ENCODE peak calls at places on chromosomes 16 and 17, in seven cellular contexts. V is left cardiac atrium; I is cardiac muscle cell; A is EH; C is T-helper 1 cell; W is activated CD4-positive, alpha-beta T cell treated with anti-CD3 and anti-CD28 coated beads, Interleukin-2, amount 10 ng/mL, durations not matched to agents 7 days and 5 days; T is nucleus accumbens. O is an unnamed sample.

GRCh38 chr16:72997141-72997542 is 50.8 kb downstream of the ZFHX3 start:
- DNase-seq in A (peak; percentile 19), V (no peak), I (peak; percentile 81), W (no peak), T (no peak), C (no peak), O (peak; percentile 76)

GRCh38 chr17:78396436-78397335 is 18.2 kb downstream of the PGS1 start:
- DNase-seq in I (no peak), A (no peak), T (no peak), W (no peak), C (no peak), V (peak; percentile 59), O (no peak)

GRCh38 chr16:7227193-7227825 is 105.3 kb upstream of the RBFOX1 start:
- DNase-seq in C (no peak), W (no peak), T (no peak), I (no peak), V (no peak), A (no peak), O (no peak)

GRCh38 chr17:7857724-7858486 is at the start of gene CYB5D1:
- DNase-seq in I (peak; percentile 95), V (peak; percentile 92), T (peak; percentile 88), C (peak; percentile 67), A (peak; percentile 94), W (peak; percentile 94), O (peak; percentile 77)

GRCh38 chr17:82780195-82780594 is 28.3 kb downstream of the TBCD start:
- DNase-seq in C (no peak), T (no peak), I (no peak), V (no peak), W (no peak), A (no peak), O (no peak)

GRCh38 chr17:79251824-79252223 is 177.2 kb downstream of the ENGASE start:
- DNase-seq in V (no peak), C (no peak), T (no peak), W (no peak), A (no peak), I (no peak), O (no peak)

GRCh38 chr16:88570691-88571092 is 489 bp downstream of the ZC3H18 start:
- DNase-seq in C (no peak), T (no peak), W (peak; percentile 57), I (peak; percentile 3), V (no peak), A (peak; percentile 26), O (peak; percentile 15)

GRCh38 chr17:75011788-75012319 is 616 bp upstream of the MRPL58 start:
- DNase-seq in C (no peak), V (peak; percentile 61), T (peak; percentile 51), A (peak; percentile 79), W (no peak), I (peak; percentile 88), O (no peak)

GRCh38 chr17:31582151-31582907 is 190.9 kb downstream of the RAB11FIP4 start:
- DNase-seq in A (peak; percentile 52), C (no peak), W (no peak), I (peak; percentile 77), T (peak; percentile 9), V (peak; percentile 77), O (peak; percentile 34)

GRCh38 chr16:57042157-57043111 is 49.9 kb upstream of the CPNE2 start:
- DNase-seq in V (no peak), A (no peak), T (no peak), I (no peak), W (peak; percentile 68), C (peak; percentile 32), O (peak; percentile 15)

GRCh38 chr17:59361916-59362810 is 30.7 kb downstream of the YPEL2 start:
- DNase-seq in T (no peak), I (peak; percentile 70), W (peak; percentile 68), V (no peak), C (no peak), A (peak; percentile 97), O (peak; percentile 43)

GRCh38 chr17:7215136-7215638 is 4.4 kb downstream of the DLG4 start:
- DNase-seq in C (no peak), W (no peak), A (no peak), T (no peak), V (no peak), I (no peak), O (no peak)

GRCh38 chr17:8894673-8895578 is 27.5 kb upstream of the PIK3R6 start:
- DNase-seq in A (peak; percentile 76), T (peak; percentile 2), C (no peak), I (peak; percentile 82), W (peak; percentile 66), V (peak; percentile 43), O (peak; percentile 38)

GRCh38 chr16:79876332-79876730 is 275.8 kb upstream of the MAF start:
- DNase-seq in T (no peak), V (no peak), W (no peak), C (no peak), I (no peak), A (no peak), O (no peak)

GRCh38 chr16:54116126-54116525 is 170.5 kb downstream of the IRX3 start:
- DNase-seq in A (no peak), C (no peak), T (no peak), V (no peak), I (peak; percentile 29), W (no peak), O (no peak)

GRCh38 chr17:71769850-71770249 is 351.0 kb upstream of the SOX9 start:
- DNase-seq in W (no peak), A (no peak), C (no peak), V (no peak), T (no peak), I (no peak), O (no peak)

GRCh38 chr17:50218771-50219315 is 17.4 kb upstream of the COL1A1 start:
- DNase-seq in A (peak; percentile 98), T (no peak), V (no peak), I (peak; percentile 92), C (no peak), W (no peak), O (no peak)

GRCh38 chr17:49926886-49927285 is 42.1 kb upstream of the DLX4 start:
- DNase-seq in W (no peak), T (no peak), A (no peak), V (peak; percentile 83), C (no peak), I (peak; percentile 73), O (no peak)

GRCh38 chr17:48608494-48608834 is 2.4 kb downstream of the HOXB7 start:
- DNase-seq in A (no peak), V (no peak), W (no peak), I (no peak), C (no peak), T (no peak), O (no peak)

GRCh38 chr16:57264950-57265371 is 19.5 kb downstream of the PLLP start:
- DNase-seq in I (no peak), A (no peak), T (no peak), V (peak; percentile 17), C (no peak), W (no peak), O (no peak)

GRCh38 chr17:40346061-40346767 is 18.3 kb downstream of the GJD3 start:
- DNase-seq in I (no peak), W (no peak), V (no peak), C (no peak), A (no peak), T (no peak), O (no peak)

GRCh38 chr17:69239611-69240010 is 11.0 kb upstream of the ABCA10 start:
- DNase-seq in W (no peak), T (no peak), A (no peak), C (no peak), I (no peak), V (no peak), O (no peak)

GRCh38 chr16:88817785-88818609 is 6.3 kb upstream of the APRT start:
- DNase-seq in C (no peak), W (no peak), V (no peak), I (no peak), A (peak; percentile 43), T (no peak), O (no peak)

GRCh38 chr16:1491327-1491726 is 1.8 kb upstream of the TELO2 start:
- DNase-seq in V (no peak), I (no peak), T (no peak), A (no peak), C (no peak), W (no peak), O (peak; percentile 13)

GRCh38 chr17:81900181-81900820 is 1.7 kb upstream of the NPB start:
- DNase-seq in T (no peak), C (no peak), I (no peak), A (no peak), V (no peak), W (no peak), O (no peak)

GRCh38 chr17:63041722-63042121 is 75.7 kb downstream of the TANC2 start:
- DNase-seq in I (no peak), T (no peak), V (no peak), W (no peak), C (no peak), A (no peak), O (no peak)

GRCh38 chr16:645852-646678 is 3.1 kb upstream of the WDR90 start:
- DNase-seq in V (no peak), C (no peak), W (no peak), T (no peak), I (no peak), A (no peak), O (no peak)

GRCh38 chr17:60355663-60356594 is 36.0 kb downstream of the USP32 start:
- DNase-seq in T (no peak), I (peak; percentile 19), C (no peak), W (no peak), V (no peak), A (no peak), O (no peak)

GRCh38 chr16:71572497-71573116 is 4.3 kb downstream of the TAT start:
- DNase-seq in T (no peak), I (no peak), W (no peak), C (no peak), A (no peak), V (no peak), O (no peak)